ENCODE peak calls at places on chromosome 11, in six cellular contexts. H is ovary, N is colonic mucosa, G is GM12865, V is mammary epithelial cell, T is BJ. A is an unnamed sample.

GRCh38 chr11:73386026-73386425 is 9.8 kb downstream of the RELT start:
- DNase-seq in H (no peak), N (no peak), G (peak; percentile 71), V (no peak), T (no peak), A (no peak)

GRCh38 chr11:122706689-122707088 is 51.2 kb downstream of the UBASH3B start:
- DNase-seq in H (no peak), N (no peak), G (no peak), V (peak; percentile 57), T (peak; percentile 66), A (peak; percentile 79)

GRCh38 chr11:24598636-24599035 is 101.8 kb downstream of the LUZP2 start:
- DNase-seq in H (no peak), N (no peak), G (no peak), V (no peak), T (no peak), A (no peak)

GRCh38 chr11:123235117-123235686 is 40.2 kb upstream of the CLMP start:
- DNase-seq in H (peak; percentile 78), N (peak; percentile 45), G (peak; percentile 41), V (no peak), T (no peak), A (no peak)

GRCh38 chr11:26551186-26551801 is 20.8 kb downstream of the MUC15 start:
- DNase-seq in H (no peak), N (no peak), G (no peak), V (peak; percentile 6), T (no peak), A (peak; percentile 16)

GRCh38 chr11:1534682-1535081 is 37.4 kb downstream of the DUSP8 start:
- DNase-seq in H (no peak), N (no peak), G (no peak), V (peak; percentile 50), T (no peak), A (no peak)

GRCh38 chr11:78019808-78020207 is 3.3 kb downstream of the KCTD14 start:
- DNase-seq in H (no peak), N (no peak), G (no peak), V (peak; percentile 63), T (no peak), A (peak; percentile 42)

GRCh38 chr11:118605116-118605867 is 2.1 kb upstream of the PHLDB1 start:
- DNase-seq in H (peak; percentile 87), N (peak; percentile 57), G (no peak), V (no peak), T (peak; percentile 87), A (peak; percentile 82)

GRCh38 chr11:12868315-12869073 is 140.6 kb upstream of the RASSF10 start:
- DNase-seq in H (no peak), N (no peak), G (no peak), V (no peak), T (no peak), A (peak; percentile 53)

GRCh38 chr11:122330466-122330865 is 214.5 kb upstream of the BLID start:
- DNase-seq in H (no peak), N (no peak), G (no peak), V (no peak), T (no peak), A (no peak)

GRCh38 chr11:121656333-121657090 is 203.7 kb upstream of the SORL1-AS1 start:
- DNase-seq in H (peak; percentile 56), N (no peak), G (no peak), V (no peak), T (no peak), A (no peak)

GRCh38 chr11:73528877-73529530 is 68.9 kb downstream of the FAM168A start:
- DNase-seq in H (no peak), N (no peak), G (no peak), V (no peak), T (no peak), A (no peak)

DNA sequence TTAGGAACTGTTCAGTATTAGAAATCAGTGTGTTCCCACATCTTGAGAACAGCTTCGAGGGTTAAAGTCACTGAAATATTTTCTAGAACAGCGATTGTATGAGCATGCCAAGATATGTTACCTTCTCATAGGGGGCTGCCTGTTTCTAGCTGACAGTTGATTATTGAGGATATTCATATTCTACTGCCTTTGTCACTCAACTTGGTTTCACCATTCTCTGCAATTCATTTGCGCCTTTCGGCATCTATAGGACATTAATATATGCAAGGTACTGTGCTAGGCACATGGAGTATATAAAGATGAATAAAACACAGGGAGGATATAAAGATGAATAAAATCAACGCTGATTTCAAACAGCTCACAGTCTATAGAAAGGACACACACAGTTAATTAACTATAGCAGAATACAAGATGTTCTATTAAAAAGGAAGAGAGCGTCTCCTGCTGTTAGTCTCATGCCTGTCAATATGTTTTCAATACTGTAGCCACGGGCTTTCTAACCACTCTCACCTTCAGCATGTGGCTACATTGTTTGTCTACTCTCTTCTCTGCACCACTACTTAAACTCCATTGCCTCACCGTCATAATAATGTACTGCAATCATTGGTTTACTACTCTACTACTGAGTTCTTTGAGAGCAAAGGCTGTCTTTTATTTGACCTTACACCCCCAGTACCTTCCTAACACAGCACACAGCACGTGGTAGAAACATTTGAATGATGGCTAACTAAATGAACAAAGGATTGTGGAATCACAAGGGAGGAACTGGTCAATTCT is 81.9 kb downstream of the RAB30 start:
- DNase-seq in H (no peak), N (no peak), G (no peak), V (no peak), T (no peak), A (no peak)
- TF ChIP-seq CTCF in H (no peak), N (no peak), G (no peak), V (no peak), T (no peak), A (no peak)

DNA sequence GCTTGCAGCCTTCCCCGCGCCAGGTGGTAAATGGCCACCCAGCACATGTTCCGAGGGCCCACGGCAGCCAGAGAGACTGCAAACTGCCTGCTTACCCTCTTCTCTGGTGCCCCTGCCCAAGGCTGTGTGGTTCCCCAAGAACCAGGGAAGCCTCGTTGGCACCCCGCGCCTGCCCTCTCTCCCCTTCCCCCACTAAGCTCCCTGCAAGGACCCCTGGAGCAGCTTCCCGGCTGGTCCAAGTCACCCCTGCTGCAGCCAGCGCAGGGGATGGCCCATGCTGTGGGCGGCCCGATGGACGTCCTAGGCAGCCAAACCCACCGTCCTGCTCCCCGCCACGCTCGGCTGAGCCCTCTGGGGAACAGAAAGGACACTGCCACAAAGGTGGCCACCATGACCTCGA is 30.2 kb downstream of the MACROD1 start:
- DNase-seq in H (no peak), N (no peak), G (no peak), V (no peak), T (no peak), A (no peak)
- H3K4me3 ChIP-seq in H (no peak overlapping the region), N (no peak overlapping the region), G (no peak overlapping the region), V (no peak overlapping the region), T (no peak overlapping the region), A (no peak overlapping the region)

DNA sequence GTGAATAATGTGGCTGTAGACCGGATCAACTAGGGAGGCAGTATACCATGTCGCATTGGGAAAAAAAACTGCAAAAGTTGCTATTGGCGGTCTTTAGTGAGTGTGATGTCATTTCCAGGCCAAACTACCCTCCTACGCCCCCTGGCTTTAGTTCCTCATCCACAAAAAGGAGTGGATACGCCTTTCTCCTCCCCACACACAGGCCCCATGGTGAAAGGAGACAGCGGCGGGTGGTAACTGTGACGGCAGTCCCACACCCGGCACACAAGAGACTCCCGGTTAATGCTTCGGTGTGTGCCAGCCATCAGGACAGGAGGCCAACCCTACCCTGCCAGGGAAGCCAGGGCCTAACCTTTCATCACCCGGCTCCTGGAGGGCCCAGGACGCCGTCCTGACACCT is 11.0 kb downstream of the TP53I11 start:
- DNase-seq in H (no peak), N (no peak), G (no peak), V (no peak), T (no peak), A (no peak)
- TF ChIP-seq CTCF in H (no peak), N (no peak), G (no peak), V (no peak), T (peak; percentile 33), A (peak; percentile 21)

GRCh38 chr11:66288138-66288865 is 641 bp downstream of the YIF1A start:
- DNase-seq in H (peak; percentile 49), N (peak; percentile 58), G (no peak), V (peak; percentile 19), T (no peak), A (peak; percentile 7)
- H3K4me3 ChIP-seq in H (peak overlapping the region; percentile 92), N (peak overlapping the region; percentile 90), G (peak overlapping the region; percentile 80), V (peak overlapping the region; percentile 73), T (peak overlapping the region; percentile 84), A (peak overlapping the region; percentile 89)

DNA sequence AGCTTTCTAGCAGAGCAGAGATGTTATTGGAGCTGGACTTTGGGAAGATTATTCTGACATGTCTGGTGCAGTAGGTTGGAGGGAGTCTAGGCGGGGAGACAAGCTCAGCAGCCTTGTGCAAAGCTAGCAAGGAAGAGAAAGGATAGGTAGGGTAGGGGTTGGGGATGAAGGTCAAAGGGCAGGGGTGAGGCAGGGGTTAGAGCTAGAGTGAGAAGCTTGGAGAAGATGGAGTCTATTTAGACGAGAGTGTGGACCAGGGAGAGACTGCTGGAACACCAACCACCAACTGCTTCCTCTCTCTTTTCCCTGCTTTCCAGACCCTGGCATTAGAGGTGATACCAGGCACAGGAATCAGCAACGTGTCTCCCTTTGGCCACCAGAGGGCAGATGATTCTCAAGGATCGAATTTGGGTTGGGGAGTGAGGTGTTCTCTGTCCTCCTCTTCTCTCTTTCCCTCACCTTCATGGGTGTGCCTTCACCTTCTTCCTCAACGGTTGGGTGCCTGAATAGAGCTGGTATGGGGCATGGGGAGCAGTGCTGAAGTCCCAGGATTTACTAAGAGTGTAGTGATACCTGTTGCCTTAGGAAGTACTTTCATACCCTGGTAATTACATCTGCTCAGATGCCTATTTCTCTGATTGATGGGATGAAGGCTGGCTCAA is 1.8 kb upstream of the MARK2 start:
- DNase-seq in H (peak; percentile 81), N (peak; percentile 92), G (peak; percentile 78), V (peak; percentile 69), T (no peak), A (peak; percentile 64)
- TF ChIP-seq CTCF in H (peak; percentile 89), N (peak; percentile 71), G (peak; percentile 85), V (peak; percentile 90), T (peak; percentile 88), A (peak; percentile 88)

GRCh38 chr11:7520011-7520942 is 6.5 kb downstream of the PPFIBP2 start:
- DNase-seq in H (no peak), N (no peak), G (peak; percentile 90), V (no peak), T (no peak), A (no peak)
- H3K4me3 ChIP-seq in H (no peak overlapping the region), N (no peak overlapping the region), G (peak overlapping the region; percentile 92), V (no peak overlapping the region), T (no peak overlapping the region), A (no peak overlapping the region)